ENCODE peak calls at places on chromosomes 3 and 15, in four cellular contexts. Y is skeletal muscle cell, B is stomach, P is SK-N-SH. E is an unnamed sample.

GRCh38 chr3:31550452-31551251 is 17.9 kb downstream of the STT3B start:
- DNase-seq in Y (no peak), B (no peak), P (peak; percentile 43), E (no peak)

GRCh38 chr3:126181398-126181725 is 976 bp upstream of the ALDH1L1 start:
- DNase-seq in Y (no peak), B (no peak), P (no peak), E (no peak)

GRCh38 chr15:42919794-42920280 is 741 bp downstream of the TTBK2 start:
- DNase-seq in Y (no peak), B (no peak), P (peak; percentile 39), E (no peak)

GRCh38 chr3:87298111-87298718 is 21.8 kb upstream of the POU1F1 start:
- DNase-seq in Y (no peak), B (no peak), P (peak; percentile 36), E (no peak)

GRCh38 chr3:151838574-151839312 is 24.8 kb downstream of the AADAC start:
- DNase-seq in Y (peak; percentile 58), B (peak; percentile 61), P (peak; percentile 31), E (no peak)

GRCh38 chr15:67148196-67148701 is 82.8 kb downstream of the SMAD3 start:
- DNase-seq in Y (peak; percentile 67), B (no peak), P (no peak), E (no peak)

GRCh38 chr3:65151660-65152059 is 463.9 kb upstream of the ADAMTS9 start:
- DNase-seq in Y (no peak), B (no peak), P (no peak), E (no peak)

GRCh38 chr3:105700575-105700974 is 168.2 kb downstream of the CBLB start:
- DNase-seq in Y (no peak), B (no peak), P (no peak), E (no peak)

GRCh38 chr15:99619712-99620111 is 53.9 kb downstream of the MEF2A start:
- DNase-seq in Y (no peak), B (no peak), P (no peak), E (no peak)

GRCh38 chr3:150870406-150870805 is 34.8 kb downstream of the MINDY4B start:
- DNase-seq in Y (peak; percentile 23), B (no peak), P (no peak), E (no peak)

GRCh38 chr3:9676780-9677179 is 26.9 kb upstream of the CPNE9 start:
- DNase-seq in Y (no peak), B (no peak), P (no peak), E (no peak)

GRCh38 chr15:43251863-43252241 is 14.9 kb downstream of the TGM5 start:
- DNase-seq in Y (no peak), B (no peak), P (no peak), E (peak; percentile 14)

GRCh38 chr15:85414495-85414894 is 34.1 kb downstream of the AKAP13 start:
- DNase-seq in Y (no peak), B (no peak), P (no peak), E (no peak)

GRCh38 chr15:66948294-66948693 is 117.1 kb upstream of the SMAD3 start:
- DNase-seq in Y (no peak), B (no peak), P (no peak), E (peak; percentile 40)

GRCh38 chr15:88267720-88268119 is 11.2 kb upstream of the NTRK3 start:
- DNase-seq in Y (no peak), B (no peak), P (no peak), E (no peak)

GRCh38 chr3:81744366-81744765 is 17.1 kb downstream of the GBE1 start:
- DNase-seq in Y (peak; percentile 85), B (no peak), P (no peak), E (no peak)

GRCh38 chr3:123336441-123336851 is 112.4 kb downstream of the ADCY5 start:
- DNase-seq in Y (no peak), B (no peak), P (no peak), E (no peak)

GRCh38 chr3:195119461-195120198 is 151.3 kb downstream of the XXYLT1 start:
- DNase-seq in Y (peak; percentile 74), B (no peak), P (no peak), E (no peak)

GRCh38 chr15:74785716-74786032 is 3.8 kb downstream of the CSK start:
- DNase-seq in Y (no peak), B (no peak), P (no peak), E (no peak)

GRCh38 chr3:117549716-117550115 is 840.1 kb downstream of the TUSC7 start:
- DNase-seq in Y (no peak), B (no peak), P (no peak), E (no peak)

GRCh38 chr3:13601692-13602080 is 52.8 kb downstream of the FBLN2 start:
- DNase-seq in Y (no peak), B (no peak), P (no peak), E (no peak)

GRCh38 chr3:186365202-186365974 is 3.4 kb upstream of the DGKG start:
- DNase-seq in Y (no peak), B (no peak), P (no peak), E (peak; percentile 84)

GRCh38 chr15:63407612-63408011 is 26.0 kb upstream of the CA12 start:
- DNase-seq in Y (no peak), B (no peak), P (peak; percentile 29), E (no peak)

GRCh38 chr3:61789861-61790260 is 228.5 kb downstream of the PTPRG start:
- DNase-seq in Y (no peak), B (no peak), P (no peak), E (no peak)

GRCh38 chr15:84400820-84401219 is 165.2 kb downstream of the GOLGA6L4 start:
- DNase-seq in Y (no peak), B (no peak), P (no peak), E (peak; percentile 54)

GRCh38 chr3:101461451-101461850 is 51.6 kb downstream of the SENP7 start:
- DNase-seq in Y (no peak), B (no peak), P (no peak), E (no peak)

GRCh38 chr3:190319660-190320059 is 2.6 kb downstream of the CLDN1 start:
- DNase-seq in Y (no peak), B (no peak), P (no peak), E (no peak)

GRCh38 chr3:101340591-101340990 is 20.2 kb upstream of the IMPG2 start:
- DNase-seq in Y (peak; percentile 3), B (no peak), P (no peak), E (no peak)

GRCh38 chr3:94249491-94250079 is 186.7 kb downstream of the NSUN3 start:
- DNase-seq in Y (peak; percentile 25), B (peak; percentile 75), P (peak; percentile 38), E (no peak)

GRCh38 chr15:99677540-99678134 is 55.6 kb downstream of the LYSMD4 start:
- DNase-seq in Y (no peak), B (no peak), P (no peak), E (no peak)

GRCh38 chr3:185796431-185797107 is 28.3 kb downstream of the IGF2BP2 start:
- DNase-seq in Y (no peak), B (peak; percentile 56), P (no peak), E (no peak)

GRCh38 chr15:97909291-97909891 is 51.1 kb upstream of the ARRDC4 start:
- DNase-seq in Y (no peak), B (peak; percentile 74), P (peak; percentile 72), E (no peak)

GRCh38 chr15:90959028-90959595 is 4.4 kb downstream of the RCCD1 start:
- DNase-seq in Y (no peak), B (no peak), P (no peak), E (no peak)

GRCh38 chr15:39574416-39574815 is 6.5 kb upstream of the THBS1 start:
- DNase-seq in Y (no peak), B (no peak), P (no peak), E (no peak)
- H3K4me3 ChIP-seq in Y (no peak overlapping the region), B (no peak overlapping the region), P (no peak overlapping the region), E (no peak overlapping the region)

GRCh38 chr3:45035441-45036301 is 9.6 kb downstream of the CLEC3B start:
- DNase-seq in Y (no peak), B (no peak), P (peak; percentile 55), E (no peak)
- H3K4me3 ChIP-seq in Y (peak overlapping the region; percentile 8), B (peak overlapping the region; percentile 36), P (no peak overlapping the region), E (peak overlapping the region; percentile 66)

DNA sequence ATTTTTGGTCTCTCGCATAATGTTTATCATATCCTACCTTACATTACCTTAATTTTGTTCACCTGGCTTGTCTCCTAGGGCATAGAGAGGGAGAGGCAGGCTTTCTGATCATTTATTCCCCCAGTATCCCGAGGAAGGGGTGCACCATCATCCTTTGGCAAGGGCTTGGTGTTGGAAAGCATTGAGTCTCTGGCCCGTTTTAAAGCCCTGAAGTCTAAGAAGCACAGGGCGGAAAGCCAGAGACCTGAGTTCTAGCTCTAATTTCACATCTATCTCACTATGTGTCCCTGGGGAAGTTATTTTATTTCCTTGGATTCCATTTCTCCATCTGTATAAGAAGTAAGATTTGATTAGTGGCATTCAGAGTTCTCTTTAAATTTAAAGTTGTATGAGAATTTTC is 10.3 kb downstream of the TMC3 start:
- DNase-seq in Y (no peak), B (no peak), P (no peak), E (no peak)
- H3K4me3 ChIP-seq in Y (no peak overlapping the region), B (no peak overlapping the region), P (no peak overlapping the region), E (no peak overlapping the region)

GRCh38 chr15:45777781-45778180 is 143.0 kb downstream of the SQOR start:
- DNase-seq in Y (no peak), B (no peak), P (no peak), E (no peak)

GRCh38 chr15:45776772-45777171 is 141.9 kb downstream of the SQOR start:
- DNase-seq in Y (no peak), B (no peak), P (no peak), E (no peak)

DNA sequence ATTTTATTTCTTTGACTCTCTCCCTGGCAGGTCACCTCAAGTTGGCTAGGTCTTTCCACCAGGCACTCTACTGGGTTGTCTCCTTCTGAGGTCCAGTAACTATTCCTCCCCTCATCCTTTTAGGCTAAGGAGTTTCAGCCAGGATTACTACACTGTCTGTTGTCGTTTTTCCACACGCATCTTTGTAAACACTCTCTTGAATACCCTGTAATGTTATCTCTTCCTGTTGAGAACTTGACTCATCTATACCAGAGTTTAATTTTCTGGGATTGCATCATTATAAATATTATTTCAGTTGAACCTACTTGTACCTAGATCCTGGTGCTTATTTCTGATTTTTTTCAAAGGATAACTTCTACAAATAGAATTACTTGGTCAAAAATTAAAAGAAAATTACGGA is 138.3 kb downstream of the SQOR start:
- DNase-seq in Y (no peak), B (no peak), P (no peak), E (no peak)
- H3K4me3 ChIP-seq in Y (no peak overlapping the region), B (no peak overlapping the region), P (no peak overlapping the region), E (no peak overlapping the region)

GRCh38 chr3:47370887-47371697 is 9.7 kb upstream of the PTPN23 start:
- DNase-seq in Y (no peak), B (no peak), P (peak; percentile 81), E (no peak)
- H3K4me3 ChIP-seq in Y (no peak overlapping the region), B (no peak overlapping the region), P (no peak overlapping the region), E (no peak overlapping the region)

DNA sequence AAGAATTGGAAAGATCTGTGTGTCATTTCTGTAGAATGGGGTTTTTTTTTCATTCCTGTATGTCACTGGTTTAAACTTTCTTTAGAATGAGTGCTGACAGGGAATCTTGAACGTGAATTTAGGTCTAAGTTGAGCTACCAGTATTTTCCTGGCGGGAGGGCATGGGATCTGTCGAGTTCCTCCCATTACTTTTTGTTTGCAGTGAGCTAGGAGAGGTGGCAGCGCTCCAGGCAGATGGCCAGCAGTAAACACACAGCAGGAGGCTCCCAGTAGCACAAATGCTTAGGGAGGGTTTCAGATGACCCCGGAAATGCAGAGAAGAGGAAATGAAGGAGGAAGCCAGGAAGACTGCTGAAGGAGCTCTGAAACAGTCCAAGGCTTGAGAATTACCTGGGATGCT is 185.8 kb downstream of the PLCL2 start:
- DNase-seq in Y (peak; percentile 51), B (no peak), P (no peak), E (no peak)
- H3K4me3 ChIP-seq in Y (no peak overlapping the region), B (no peak overlapping the region), P (no peak overlapping the region), E (no peak overlapping the region)

E was measured in coronary artery.